ENCODE peak calls at places on chromosomes 7 and 10, in five cellular contexts. V is type B pancreatic cell, O is PC-3, N is endothelial cell of umbilical vein, Y is nephron progenitor cell. W is an unnamed sample.

GRCh38 chr10:86786368-86786767 is 29.9 kb downstream of the BMPR1A start:
- DNase-seq in N (no peak), Y (no peak), O (no peak), V (no peak), W (no peak)

GRCh38 chr10:59366310-59366709 is 4.0 kb upstream of the FAM13C start:
- DNase-seq in N (peak; percentile 31), Y (no peak), V (no peak), O (no peak), W (no peak)

GRCh38 chr7:90769036-90769435 is 172.9 kb downstream of the CDK14 start:
- DNase-seq in O (no peak), N (no peak), V (no peak), Y (no peak), W (no peak)

GRCh38 chr10:72688208-72688651 is 3.7 kb upstream of the MCU start:
- DNase-seq in Y (no peak), O (peak; percentile 88), N (peak; percentile 75), V (no peak), W (peak; percentile 62)

GRCh38 chr7:93949468-93949867 is 27.9 kb downstream of the GNG11 start:
- DNase-seq in O (peak; percentile 35), Y (no peak), N (peak; percentile 84), V (no peak), W (peak; percentile 68)

GRCh38 chr10:182441-183201 is 47.4 kb downstream of the ZMYND11 start:
- DNase-seq in Y (no peak), V (no peak), N (peak; percentile 90), O (no peak), W (no peak)

GRCh38 chr7:37433166-37433565 is 15.5 kb downstream of the ELMO1 start:
- DNase-seq in V (no peak), N (peak; percentile 36), Y (no peak), O (no peak), W (peak; percentile 12)

GRCh38 chr7:16989883-16990413 is 108.2 kb upstream of the AGR3 start:
- DNase-seq in O (peak; percentile 98), Y (no peak), N (peak; percentile 93), V (no peak), W (peak; percentile 99)

GRCh38 chr7:51451751-51452465 is 135.3 kb upstream of the COBL start:
- DNase-seq in N (no peak), Y (peak; percentile 28), O (no peak), V (no peak), W (no peak)

GRCh38 chr10:132961864-132962622 is 19.7 kb upstream of the CFAP46 start:
- DNase-seq in V (no peak), O (peak; percentile 69), N (peak; percentile 74), Y (peak; percentile 73), W (no peak)

GRCh38 chr10:91627344-91628102 is 5.3 kb downstream of the PPP1R3C start:
- DNase-seq in N (no peak), Y (no peak), V (no peak), O (no peak), W (no peak)

GRCh38 chr7:7534031-7534430 is 1.6 kb downstream of the COL28A1 start:
- DNase-seq in N (no peak), O (no peak), Y (no peak), V (no peak), W (no peak)

GRCh38 chr10:34356463-34356862 is 458.6 kb downstream of the PARD3 start:
- DNase-seq in O (no peak), V (no peak), Y (no peak), N (no peak), W (no peak)

GRCh38 chr10:115092555-115093285 is 445 bp upstream of the ATRNL1 start:
- DNase-seq in V (peak; percentile 75), N (peak; percentile 22), O (no peak), Y (peak; percentile 74), W (no peak)

GRCh38 chr7:46932656-46933424 is 649.1 kb downstream of the TNS3 start:
- DNase-seq in N (peak; percentile 34), O (peak; percentile 52), Y (no peak), V (no peak), W (peak; percentile 96)

GRCh38 chr10:35643976-35644799 is 2.1 kb upstream of the FZD8 start:
- DNase-seq in O (no peak), Y (peak; percentile 37), N (peak; percentile 35), V (no peak), W (no peak)

GRCh38 chr10:35746004-35746403 is 103.9 kb upstream of the FZD8 start:
- DNase-seq in V (no peak), N (no peak), Y (no peak), O (no peak), W (no peak)

GRCh38 chr7:48636391-48637015 is 287.8 kb upstream of the CDC14C start:
- DNase-seq in Y (no peak), V (no peak), O (peak; percentile 33), N (no peak), W (peak; percentile 59)

GRCh38 chr7:341841-342638 is 52.1 kb downstream of the FOXL3 start:
- DNase-seq in O (peak; percentile 66), V (no peak), Y (no peak), N (no peak), W (no peak)

GRCh38 chr7:107643407-107643806 is 17.2 kb upstream of the SLC26A4 start:
- DNase-seq in Y (no peak), O (peak; percentile 72), V (no peak), N (no peak), W (peak; percentile 17)

GRCh38 chr7:46565257-46565656 is 644.2 kb upstream of the IGFBP3 start:
- DNase-seq in V (no peak), O (no peak), Y (no peak), N (no peak), W (no peak)

GRCh38 chr10:95221124-95221523 is 27.1 kb downstream of the ACSM6 start:
- DNase-seq in V (no peak), O (peak; percentile 78), N (no peak), Y (no peak), W (peak; percentile 38)

GRCh38 chr7:39624202-39624807 is 933 bp downstream of the RALA start:
- DNase-seq in N (peak; percentile 51), Y (peak; percentile 10), V (no peak), O (peak; percentile 39), W (peak; percentile 52)

GRCh38 chr7:37986780-37987380 is 66.4 kb downstream of the EPDR1 start:
- DNase-seq in Y (no peak), O (no peak), V (no peak), N (no peak), W (no peak)

GRCh38 chr7:23470290-23471089 is at the start of gene IGF2BP3:
- DNase-seq in O (peak; percentile 92), V (peak; percentile 89), N (peak; percentile 96), Y (peak; percentile 80), W (peak; percentile 98)

GRCh38 chr10:102514487-102515311 is 10.9 kb downstream of the SUFU start:
- DNase-seq in N (no peak), O (no peak), V (no peak), Y (no peak), W (no peak)

GRCh38 chr7:112504093-112504695 is 23.4 kb downstream of the LSMEM1 start:
- DNase-seq in V (no peak), N (no peak), Y (no peak), O (no peak), W (no peak)

GRCh38 chr10:23499317-23499716 is 60.4 kb downstream of the OTUD1 start:
- DNase-seq in O (no peak), V (no peak), Y (no peak), N (no peak), W (no peak)

GRCh38 chr10:95475003-95475383 is 86.2 kb downstream of the SORBS1 start:
- DNase-seq in O (no peak), V (no peak), Y (no peak), N (no peak), W (no peak)

GRCh38 chr7:5363729-5364128 is 59.9 kb downstream of the TNRC18 start:
- DNase-seq in O (no peak), Y (no peak), V (no peak), N (no peak), W (no peak)

GRCh38 chr10:37682617-37683016 is 174.8 kb downstream of the ZNF248 start:
- DNase-seq in N (no peak), O (no peak), Y (no peak), V (no peak), W (no peak)

GRCh38 chr10:79149662-79150443 is 81.1 kb downstream of the ZMIZ1 start:
- DNase-seq in O (peak; percentile 100), N (no peak), V (no peak), Y (peak; percentile 54), W (peak; percentile 97)

GRCh38 chr7:98266840-98267239 is 14.6 kb upstream of the BRI3 start:
- DNase-seq in V (no peak), N (no peak), O (no peak), Y (no peak), W (peak; percentile 40)
- TF ChIP-seq CTCF in V (peak; percentile 60), N (no peak), O (peak; percentile 44), Y (peak; percentile 14), W (peak; percentile 17)

DNA sequence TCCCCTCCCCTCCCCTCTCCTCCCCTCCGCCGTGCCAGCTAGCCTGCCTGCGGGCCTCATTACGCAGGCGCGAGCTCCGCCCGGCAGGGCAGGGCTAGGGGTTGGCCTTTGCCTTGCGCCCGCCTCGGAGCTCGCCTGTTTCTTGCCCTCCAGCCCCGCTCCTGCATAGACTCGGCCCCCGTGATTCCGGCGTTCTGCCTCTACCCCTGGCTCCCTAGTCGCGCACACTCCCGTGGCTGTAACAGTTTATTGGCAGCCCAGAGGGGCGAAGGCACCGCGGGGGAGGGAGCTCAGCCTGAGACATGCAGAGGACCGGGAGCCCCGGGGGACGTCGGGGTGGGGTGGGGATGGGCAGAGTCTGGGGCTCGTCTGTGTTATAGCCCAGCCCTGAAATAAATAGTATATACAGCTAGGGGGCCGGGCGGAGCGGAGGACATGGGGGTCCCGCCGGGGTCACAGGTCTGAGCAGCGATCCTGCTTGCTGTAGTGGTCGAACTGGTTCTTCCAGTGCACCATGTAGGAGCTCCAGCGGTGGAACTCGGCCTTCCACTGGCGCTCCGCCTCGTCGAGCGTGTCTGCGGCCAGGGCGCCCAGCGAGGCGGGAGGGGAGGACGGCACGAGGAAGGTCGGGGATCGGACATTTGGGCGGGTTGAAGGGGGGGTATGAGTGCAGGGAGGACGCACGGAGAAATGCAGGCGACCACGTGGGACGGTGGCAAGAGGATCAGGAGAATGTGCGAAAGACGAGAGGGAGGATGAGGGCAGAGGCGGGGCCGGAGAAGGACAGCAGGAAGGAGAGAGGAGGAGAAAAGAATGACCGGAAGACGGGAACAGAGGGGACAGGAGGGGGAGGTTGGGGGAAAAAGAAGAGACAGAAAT is 485 bp upstream of the UFSP1 start:
- DNase-seq in N (peak; percentile 88), V (peak; percentile 91), O (peak; percentile 90), Y (peak; percentile 92), W (peak; percentile 92)
- TF ChIP-seq CTCF in N (no peak), V (peak; percentile 46), O (no peak), Y (no peak), W (no peak)

GRCh38 chr7:78434281-78434680 is 635.7 kb downstream of the PHTF2 start:
- DNase-seq in V (no peak), Y (no peak), O (no peak), N (no peak), W (no peak)
- TF ChIP-seq CTCF in V (peak; percentile 33), Y (no peak), O (peak; percentile 39), N (no peak), W (no peak)

GRCh38 chr10:103610083-103610472 is 116.6 kb downstream of the NEURL1 start:
- DNase-seq in O (no peak), Y (no peak), V (no peak), N (no peak), W (no peak)

GRCh38 chr10:103610921-103611511 is 117.5 kb downstream of the NEURL1 start:
- DNase-seq in Y (no peak), V (no peak), O (no peak), N (no peak), W (no peak)

GRCh38 chr10:103614511-103615158 is 121.1 kb downstream of the NEURL1 start:
- DNase-seq in Y (no peak), O (no peak), N (no peak), V (no peak), W (no peak)

GRCh38 chr10:103613616-103614015 is 120.1 kb downstream of the NEURL1 start:
- DNase-seq in O (no peak), V (no peak), Y (no peak), N (no peak), W (no peak)

GRCh38 chr10:103612462-103613365 is 119.2 kb downstream of the NEURL1 start:
- DNase-seq in O (no peak), N (no peak), V (no peak), Y (no peak), W (peak; percentile 12)
- TF ChIP-seq CTCF in O (no peak), N (no peak), V (no peak), Y (no peak), W (no peak)

W was measured in MCF 10A.